ENCODE peak calls at places on chromosomes 7 and 10, in six cellular contexts. X is fibroblast of lung; C is CD4-positive, CD25-positive, alpha-beta regulatory T cell; B is aorta; K is heart left ventricle; Z is BJ. Q is an unnamed sample. For H3K36me3, the result is how much of the 10 kb centered on the place peaks cover.

GRCh38 chr7:47370461-47371042 is 211.4 kb downstream of the TNS3 start:
- DNase-seq in X (peak), C (no peak), Z (no peak), B (no peak), K (no peak), Q (no peak)

GRCh38 chr7:130881091-130881798 is 147.2 kb upstream of the KLF14 start:
- DNase-seq in B (no peak), Z (no peak), C (no peak), X (no peak), K (no peak), Q (no peak)

GRCh38 chr7:108417144-108417543 is 39.1 kb downstream of the NRCAM start:
- DNase-seq in K (no peak), Z (no peak), X (no peak), B (no peak), C (no peak), Q (no peak)

GRCh38 chr10:10315989-10316388 is 701.7 kb upstream of the CELF2 start:
- DNase-seq in K (no peak), B (no peak), C (no peak), Z (no peak), X (no peak), Q (no peak)

GRCh38 chr7:72182036-72182435 is 230.1 kb downstream of the CALN1 start:
- DNase-seq in Z (no peak), B (no peak), K (no peak), C (no peak), X (no peak), Q (no peak)

GRCh38 chr7:12032146-12032545 is 178.9 kb upstream of the TMEM106B start:
- DNase-seq in Z (no peak), X (peak), C (no peak), B (no peak), K (no peak), Q (no peak)

GRCh38 chr10:43417950-43418768 is 9.2 kb upstream of the HNRNPF start:
- DNase-seq in B (no peak), X (no peak), K (no peak), C (peak), Z (no peak), Q (no peak)

GRCh38 chr10:62084434-62084833 is 182.9 kb downstream of the ARID5B start:
- DNase-seq in X (peak), K (no peak), B (no peak), Z (no peak), C (no peak), Q (no peak)

GRCh38 chr7:135169141-135169935 is 1.2 kb downstream of the CYREN start:
- DNase-seq in X (peak), B (no peak), Z (no peak), K (no peak), C (peak), Q (peak)

GRCh38 chr10:1015688-1016087 is 10.0 kb downstream of the IDI2 start:
- DNase-seq in K (no peak), X (no peak), Z (no peak), C (no peak), B (no peak), Q (no peak)

GRCh38 chr7:5701085-5701914 is 80.2 kb downstream of the RNF216 start:
- DNase-seq in Z (no peak), X (peak), B (no peak), K (no peak), C (peak), Q (no peak)

GRCh38 chr10:29970576-29970975 is 88.8 kb downstream of the JCAD start:
- DNase-seq in X (peak), B (no peak), K (no peak), C (no peak), Z (no peak), Q (no peak)

GRCh38 chr7:2237109-2237602 is 4.4 kb upstream of the MAD1L1 start:
- DNase-seq in K (peak), C (no peak), B (no peak), Z (no peak), X (no peak), Q (no peak)

GRCh38 chr10:110059965-110060364 is 52.2 kb downstream of the ADD3 start:
- DNase-seq in B (no peak), K (no peak), C (no peak), X (no peak), Z (no peak), Q (no peak)

GRCh38 chr10:131568866-131569265 is 257.3 kb upstream of the TCERG1L start:
- DNase-seq in X (no peak), C (no peak), Z (no peak), K (no peak), B (no peak), Q (no peak)

GRCh38 chr10:22433875-22434274 is 88.6 kb downstream of the SPAG6 start:
- DNase-seq in Z (peak), B (no peak), X (peak), C (no peak), K (no peak), Q (no peak)

GRCh38 chr7:31398815-31399214 is 58.3 kb upstream of the NEUROD6 start:
- DNase-seq in B (no peak), Z (no peak), C (no peak), X (no peak), K (no peak), Q (no peak)

GRCh38 chr7:11319491-11320274 is 346.0 kb downstream of the PHF14 start:
- DNase-seq in X (peak), B (no peak), C (no peak), Z (no peak), K (no peak), Q (no peak)

GRCh38 chr10:111299037-111299436 is 222.2 kb downstream of the ADRA2A start:
- DNase-seq in X (no peak), B (no peak), K (no peak), C (no peak), Z (no peak), Q (no peak)

GRCh38 chr7:105656922-105657521 is 75.7 kb upstream of the EFCAB10 start:
- DNase-seq in K (no peak), C (peak), X (no peak), Z (no peak), B (no peak), Q (peak)
- H3K36me3 ChIP-seq in K (under half), C (half or more), X (under half), Z (under half), B (under half), Q (under half)

GRCh38 chr10:32308027-32308603 is 38.8 kb downstream of the EPC1 start:
- DNase-seq in B (no peak), Z (no peak), C (peak), X (peak), K (no peak), Q (no peak)

GRCh38 chr10:32307609-32308008 is 39.3 kb downstream of the EPC1 start:
- DNase-seq in X (no peak), Z (no peak), B (no peak), K (no peak), C (no peak), Q (no peak)
- H3K36me3 ChIP-seq in X (under half), Z (under half), B (under half), K (under half), C (under half), Q (under half)

GRCh38 chr10:31524458-31524857 is 205.4 kb downstream of the ZEB1 start:
- DNase-seq in Z (no peak), C (no peak), B (no peak), K (no peak), X (no peak), Q (no peak)
- H3K36me3 ChIP-seq in Z (under half), C (half or more), B (under half), K (half or more), X (under half), Q (under half)

DNA sequence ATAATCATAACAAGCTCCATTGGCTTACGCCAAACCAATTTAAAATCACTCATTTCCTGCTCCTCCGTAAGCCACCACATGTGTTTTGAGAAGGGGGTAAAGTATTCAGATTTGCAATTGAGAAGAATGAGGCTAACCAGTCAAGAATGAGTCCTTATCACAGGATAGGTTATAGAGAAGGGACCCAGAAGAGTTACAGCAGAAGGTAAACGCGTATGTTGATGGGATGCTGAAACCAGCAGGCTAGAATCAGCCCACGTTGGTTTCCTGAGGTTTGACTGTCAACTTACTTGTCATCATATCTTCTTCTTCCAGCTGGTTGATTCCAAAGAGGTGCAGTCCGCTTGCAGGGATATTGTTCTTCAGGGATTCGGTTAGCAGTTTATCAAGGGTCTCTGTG is 64.1 kb upstream of the TM9SF3 start:
- DNase-seq in Z (no peak), K (no peak), X (no peak), C (no peak), B (no peak), Q (no peak)
- H3K36me3 ChIP-seq in Z (under half), K (under half), X (under half), C (under half), B (under half), Q (under half)

GRCh38 chr7:99420213-99420612 is 11.4 kb downstream of the BUD31 start:
- DNase-seq in B (no peak), K (no peak), X (no peak), Z (no peak), C (no peak), Q (no peak)

GRCh38 chr7:99422625-99423024 is 13.9 kb downstream of the BUD31 start:
- DNase-seq in X (no peak), C (no peak), K (no peak), B (no peak), Z (no peak), Q (no peak)

GRCh38 chr7:99422091-99422624 is 13.4 kb downstream of the BUD31 start:
- DNase-seq in B (no peak), Z (no peak), K (no peak), X (no peak), C (no peak), Q (no peak)

GRCh38 chr7:99418260-99418659 is 9.5 kb downstream of the BUD31 start:
- DNase-seq in B (no peak), X (no peak), C (no peak), Z (no peak), K (no peak), Q (no peak)

DNA sequence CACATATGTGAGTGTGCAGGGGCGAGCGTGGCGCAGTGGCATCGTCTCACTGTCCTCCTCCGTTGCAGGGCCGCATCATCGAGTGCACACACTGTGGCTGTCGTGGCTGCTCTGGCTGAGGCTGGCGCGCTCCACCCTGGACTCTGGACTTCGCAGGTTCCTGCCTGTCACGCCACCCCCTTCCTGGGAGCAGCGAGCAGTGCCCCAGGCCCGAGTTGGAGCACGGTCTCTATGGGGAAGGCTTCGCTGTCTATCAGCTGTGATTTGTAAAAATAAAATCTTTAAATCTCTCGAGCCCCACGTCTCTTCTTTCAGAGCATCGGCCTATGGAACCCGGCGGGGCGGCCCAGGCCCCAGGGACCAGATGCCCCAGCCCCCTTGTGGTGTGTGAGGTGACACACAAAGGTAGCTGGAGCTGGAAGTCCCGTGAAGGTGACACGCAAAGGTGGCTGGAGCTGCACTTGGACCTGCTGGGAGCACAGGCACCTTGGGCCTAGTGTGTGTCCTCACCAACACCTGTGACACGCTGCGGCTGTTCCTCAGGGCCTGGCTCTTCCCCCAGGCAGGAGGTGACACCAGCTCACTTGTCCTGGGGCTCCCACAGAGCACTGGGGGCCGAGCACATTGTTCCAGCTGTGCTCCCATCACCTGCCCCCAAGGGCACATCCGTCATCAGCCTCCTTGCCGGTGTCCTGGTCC is 10.7 kb downstream of the BUD31 start:
- DNase-seq in C (no peak), Z (no peak), B (no peak), X (no peak), K (no peak), Q (no peak)
- H3K36me3 ChIP-seq in C (half or more), Z (under half), B (under half), X (under half), K (half or more), Q (half or more)

DNA sequence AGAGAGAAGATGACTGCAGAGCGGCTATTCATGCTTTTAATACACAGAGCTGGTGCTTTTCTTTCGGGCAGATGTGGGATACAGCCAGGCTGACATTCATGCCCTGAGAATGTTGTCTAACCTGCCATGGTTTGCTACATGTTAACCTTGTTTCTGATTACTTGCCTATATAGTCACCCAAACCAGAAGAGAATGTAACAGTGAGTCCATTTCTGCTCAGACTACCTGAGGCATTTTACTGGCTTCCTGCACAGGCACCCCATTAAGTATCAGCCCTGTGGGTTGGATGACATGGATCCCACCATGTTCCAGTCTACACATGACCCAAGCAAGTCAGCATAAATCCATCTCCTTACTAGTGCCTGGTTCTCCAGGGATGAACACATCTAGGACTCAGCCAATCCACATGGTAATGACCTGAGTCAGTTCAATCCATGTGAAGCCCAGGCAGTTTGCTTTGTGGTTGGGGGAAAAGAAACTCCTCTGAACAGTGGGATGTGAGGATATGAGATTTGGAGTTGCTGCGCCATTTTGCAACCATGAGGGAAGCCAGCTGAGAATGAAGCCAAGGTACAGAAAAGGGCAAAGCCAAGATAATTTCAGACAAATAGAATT is 55.7 kb upstream of the MKX start:
- DNase-seq in B (no peak), Z (no peak), K (no peak), X (peak), C (no peak), Q (no peak)
- H3K36me3 ChIP-seq in B (under half), Z (under half), K (under half), X (under half), C (under half), Q (under half)

GRCh38 chr7:425794-426188 is 93.9 kb downstream of the PDGFA start:
- DNase-seq in B (no peak), K (peak), Z (no peak), X (no peak), C (no peak), Q (no peak)

GRCh38 chr7:424961-425793 is 94.5 kb downstream of the PDGFA start:
- DNase-seq in K (no peak), Z (no peak), B (peak), X (peak), C (no peak), Q (no peak)

GRCh38 chr7:423312-424260 is 96.1 kb downstream of the PDGFA start:
- DNase-seq in X (no peak), B (peak), C (no peak), K (no peak), Z (no peak), Q (no peak)

GRCh38 chr7:422886-423225 is 96.8 kb downstream of the PDGFA start:
- DNase-seq in C (no peak), X (no peak), K (no peak), B (peak), Z (no peak), Q (no peak)

DNA sequence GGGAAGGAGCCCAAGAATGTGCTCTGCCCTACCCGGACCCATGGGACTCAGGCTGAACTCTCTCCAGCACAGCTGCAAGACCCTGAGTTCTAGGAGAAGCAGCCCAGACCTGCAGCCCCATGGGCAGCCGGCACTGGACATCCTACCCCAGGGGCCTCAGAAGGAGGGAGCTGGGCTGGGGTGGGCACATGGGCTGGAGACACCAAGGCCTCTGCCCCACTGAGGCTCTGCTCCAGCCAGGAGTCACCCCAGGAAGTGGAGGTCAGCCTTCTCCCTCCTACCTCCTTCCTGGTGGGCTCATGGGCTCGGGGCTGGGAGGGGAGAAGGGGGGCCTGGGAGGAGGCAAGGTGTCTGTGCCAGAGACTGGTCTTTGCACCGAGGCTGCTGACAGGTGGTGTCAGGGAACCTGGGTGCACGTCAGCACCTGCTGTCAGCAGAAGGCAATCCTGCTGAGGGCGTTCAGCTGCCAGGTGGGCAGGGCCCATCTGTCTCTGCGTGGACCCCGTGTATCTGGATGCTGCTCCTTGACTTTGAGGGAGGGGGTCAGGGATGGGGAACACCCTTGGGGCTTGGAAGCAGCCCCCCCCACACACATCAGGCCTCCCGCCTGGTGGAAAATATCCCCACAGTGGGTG is 95.2 kb downstream of the PDGFA start:
- DNase-seq in C (no peak), B (peak), X (no peak), K (no peak), Z (no peak), Q (no peak)
- H3K36me3 ChIP-seq in C (under half), B (under half), X (under half), K (under half), Z (under half), Q (under half)

GRCh38 chr10:123911866-123912265 is 20.3 kb upstream of the CPXM2 start:
- DNase-seq in X (no peak), B (no peak), K (no peak), Z (no peak), C (no peak), Q (no peak)
- H3K36me3 ChIP-seq in X (under half), B (under half), K (under half), Z (under half), C (under half), Q (under half)

DNA sequence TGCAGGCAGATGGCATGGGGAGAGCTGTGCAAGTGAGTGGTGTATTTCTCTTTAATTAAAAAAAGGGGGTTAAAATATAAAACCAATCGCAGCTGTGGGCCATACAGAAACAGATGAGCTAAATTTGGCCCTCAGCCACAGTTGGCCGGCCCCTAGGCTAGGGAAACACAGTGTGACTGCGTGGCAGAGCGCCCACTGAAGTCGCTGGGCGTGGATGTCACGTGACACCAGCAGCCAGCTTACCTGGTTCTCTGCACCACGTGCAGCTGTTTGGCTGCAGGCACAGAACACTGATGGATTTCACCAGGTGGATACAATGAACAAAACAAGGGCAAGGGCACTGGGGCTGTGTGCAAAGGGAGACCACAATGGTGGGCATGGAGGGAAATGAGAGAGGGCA is 119.3 kb upstream of the ZNF746 start:
- DNase-seq in X (no peak), K (no peak), Z (no peak), C (no peak), B (no peak), Q (no peak)
- H3K36me3 ChIP-seq in X (under half), K (half or more), Z (under half), C (half or more), B (under half), Q (half or more)